ENCODE peak calls at places on chromosomes 16 and 17, in five cellular contexts. T is fibroblast of the aortic adventitia, S is substantia nigra, N is progenitor cell of endocrine pancreas, F is activated T-helper 1 cell treated with Interleukin-2 at 50 U/mL for 16 hours. X is an unnamed sample.

GRCh38 chr17:67655478-67656148 is 62.1 kb upstream of the NOL11 start:
- DNase-seq in T (no peak), S (no peak), N (no peak), F (no peak), X (no peak)

GRCh38 chr17:80872999-80873951 is 118.4 kb upstream of the CHMP6 start:
- DNase-seq in T (no peak), S (peak), N (no peak), F (no peak), X (no peak)

GRCh38 chr16:85584192-85584757 is 28.8 kb upstream of the GSE1 start:
- DNase-seq in T (no peak), S (no peak), N (no peak), F (no peak), X (no peak)

GRCh38 chr17:40490289-40490853 is 11.1 kb downstream of the TNS4 start:
- DNase-seq in T (peak), S (peak), N (no peak), F (no peak), X (no peak)

GRCh38 chr16:17365211-17365541 is 105.6 kb downstream of the XYLT1 start:
- DNase-seq in T (no peak), S (no peak), N (no peak), F (no peak), X (no peak)

GRCh38 chr17:8693328-8693727 is 51.3 kb downstream of the CCDC42 start:
- DNase-seq in T (no peak), S (no peak), N (no peak), F (no peak), X (no peak)

GRCh38 chr16:86775401-86775985 is 197.1 kb downstream of the FOXL1 start:
- DNase-seq in T (no peak), S (no peak), N (no peak), F (no peak), X (no peak)

GRCh38 chr16:24681793-24682192 is 47.7 kb upstream of the TNRC6A start:
- DNase-seq in T (peak), S (no peak), N (no peak), F (no peak), X (no peak)

GRCh38 chr16:77213542-77214108 is 14.4 kb downstream of the SYCE1L start:
- DNase-seq in T (peak), S (no peak), N (no peak), F (no peak), X (no peak)

GRCh38 chr17:80719449-80719848 is 174.8 kb downstream of the RPTOR start:
- DNase-seq in T (no peak), S (no peak), N (no peak), F (no peak), X (no peak)

GRCh38 chr16:48082516-48082915 is 73.3 kb downstream of the ABCC12 start:
- DNase-seq in T (peak), S (no peak), N (no peak), F (no peak), X (no peak)

GRCh38 chr16:50367777-50368409 is 895 bp downstream of the BRD7 start:
- DNase-seq in T (no peak), S (no peak), N (no peak), F (no peak), X (no peak)

GRCh38 chr17:68821860-68822693 is 133.1 kb downstream of the ABCA8 start:
- DNase-seq in T (peak), S (no peak), N (no peak), F (no peak), X (no peak)

GRCh38 chr17:32197987-32198386 is 55.7 kb downstream of the RHOT1 start:
- DNase-seq in T (no peak), S (no peak), N (no peak), F (no peak), X (no peak)

GRCh38 chr17:38509772-38510423 is 81.6 kb downstream of the ARHGAP23 start:
- DNase-seq in T (no peak), S (no peak), N (no peak), F (no peak), X (peak)

GRCh38 chr17:79922161-79922569 is 82.9 kb upstream of the CBX4 start:
- DNase-seq in T (no peak), S (no peak), N (no peak), F (no peak), X (no peak)

X was measured in GM13976.